ENCODE peak calls at places on chromosomes 2 and 18, in six cellular contexts. E is body of pancreas, X is MM.1S, P is adipocyte, T is NT2/D1, S is PC-3. V is an unnamed sample. For H3K27me3 and H3K4me1, the result is how much of the 10 kb centered on the place peaks cover.

GRCh38 chr2:239724194-239724849 is 300.8 kb downstream of the NDUFA10 start:
- DNase-seq in E (no peak), X (no peak), P (no peak), T (no peak), S (no peak), V (peak)

GRCh38 chr18:47265197-47265596 is 13.7 kb upstream of the SKOR2 start:
- DNase-seq in E (no peak), X (no peak), P (no peak), T (no peak), S (peak), V (no peak)

GRCh38 chr18:54323970-54324369 is 33.7 kb downstream of the STARD6 start:
- DNase-seq in E (no peak), X (no peak), P (peak), T (no peak), S (peak), V (no peak)

GRCh38 chr2:121076885-121077549 is 208.0 kb downstream of the TFCP2L1 start:
- DNase-seq in E (peak), X (peak), P (peak), T (peak), S (peak), V (peak)

GRCh38 chr2:20365249-20365817 is 14.7 kb upstream of the PUM2 start:
- DNase-seq in E (no peak), X (peak), P (peak), T (no peak), S (peak), V (no peak)

GRCh38 chr2:46213906-46214305 is 83.3 kb upstream of the EPAS1 start:
- DNase-seq in E (no peak), X (no peak), P (no peak), T (no peak), S (no peak), V (no peak)

GRCh38 chr2:132733119-132733518 is 63.1 kb upstream of the LYPD1 start:
- DNase-seq in E (no peak), X (no peak), P (no peak), T (no peak), S (no peak), V (no peak)

GRCh38 chr2:96113951-96114350 is 2.4 kb downstream of the ADRA2B start:
- DNase-seq in E (no peak), X (no peak), P (no peak), T (no peak), S (no peak), V (peak)

GRCh38 chr18:24366328-24366727 is 31.3 kb downstream of the OSBPL1A start:
- DNase-seq in E (no peak), X (no peak), P (no peak), T (no peak), S (no peak), V (no peak)

GRCh38 chr2:19733951-19734425 is 167.8 kb downstream of the TTC32 start:
- DNase-seq in E (no peak), X (no peak), P (peak), T (no peak), S (peak), V (no peak)

GRCh38 chr2:135948642-135949355 is 36.6 kb downstream of the DARS1 start:
- DNase-seq in E (no peak), X (no peak), P (peak), T (no peak), S (peak), V (no peak)

GRCh38 chr2:73979021-73979420 is 5.7 kb upstream of the TET3 start:
- DNase-seq in E (no peak), X (no peak), P (no peak), T (no peak), S (no peak), V (no peak)

GRCh38 chr18:63314062-63314790 is 5.3 kb downstream of the BCL2 start:
- DNase-seq in E (no peak), X (no peak), P (no peak), T (no peak), S (no peak), V (no peak)

GRCh38 chr2:46845542-46846453 is 69.8 kb downstream of the MCFD2 start:
- DNase-seq in E (no peak), X (no peak), P (no peak), T (no peak), S (no peak), V (peak)

GRCh38 chr18:77004555-77005380 is 127.8 kb downstream of the MBP start:
- DNase-seq in E (no peak), X (no peak), P (no peak), T (no peak), S (no peak), V (peak)

GRCh38 chr2:206253125-206253787 is 21.2 kb upstream of the ZDBF2 start:
- DNase-seq in E (no peak), X (no peak), P (no peak), T (no peak), S (no peak), V (no peak)
- H3K27me3 ChIP-seq in E (under half), X (under half), P (half or more), T (under half), S (under half), V (half or more)

DNA sequence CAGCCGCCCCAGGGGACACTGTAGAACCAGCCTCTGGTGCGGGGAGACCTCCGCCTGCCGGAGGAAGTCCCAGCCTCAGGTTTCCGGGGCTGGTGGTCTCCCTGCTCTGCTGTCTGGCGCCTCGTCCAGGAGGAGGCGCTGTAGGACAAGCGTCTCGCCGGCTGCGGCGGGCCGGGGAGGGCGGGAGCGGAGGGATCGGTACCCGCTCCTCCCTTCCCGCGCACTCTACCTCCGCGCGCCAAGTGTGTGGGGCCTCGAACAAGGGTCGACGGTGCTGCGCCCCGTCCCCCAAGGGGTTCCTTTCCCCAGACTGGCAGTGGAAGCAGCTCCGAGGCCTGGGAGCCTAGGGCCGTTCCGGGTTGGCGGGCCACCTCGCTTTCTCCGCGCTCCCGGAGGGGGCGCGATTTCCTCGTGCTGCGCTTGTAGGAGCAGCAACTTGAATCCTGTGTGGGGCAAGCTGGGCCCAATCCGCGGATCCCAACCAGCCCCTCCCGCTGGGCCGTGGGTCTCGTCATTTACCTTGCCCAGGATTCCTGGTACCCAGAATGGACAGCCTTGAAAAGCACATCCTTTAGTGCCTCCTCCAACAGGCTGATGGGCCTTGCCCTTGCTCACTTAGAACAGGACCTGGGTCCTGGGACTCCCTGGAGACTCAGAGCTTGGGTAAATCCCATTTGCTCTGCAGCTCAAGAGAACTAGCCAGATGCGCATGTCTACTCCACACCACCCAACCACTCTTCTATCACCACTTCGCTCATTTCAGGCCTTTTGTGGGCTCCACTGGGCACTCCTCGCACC is 10.6 kb upstream of the HOXD4 start:
- DNase-seq in E (peak), X (peak), P (peak), T (peak), S (peak), V (peak)
- H3K4me3 ChIP-seq in E (no peak), X (peak), P (peak), T (peak), S (peak), V (peak)

GRCh38 chr2:230778350-230779140 is 65.9 kb downstream of the CAB39 start:
- DNase-seq in E (no peak), X (no peak), P (no peak), T (no peak), S (peak), V (no peak)

GRCh38 chr2:230783101-230783500 is 70.5 kb downstream of the CAB39 start:
- DNase-seq in E (no peak), X (no peak), P (no peak), T (no peak), S (no peak), V (no peak)

GRCh38 chr2:230779141-230779523 is 66.5 kb downstream of the CAB39 start:
- DNase-seq in E (no peak), X (no peak), P (no peak), T (no peak), S (no peak), V (no peak)

GRCh38 chr2:230777681-230778080 is 65.0 kb downstream of the CAB39 start:
- DNase-seq in E (no peak), X (no peak), P (no peak), T (no peak), S (peak), V (no peak)

GRCh38 chr2:230779607-230780006 is 67.0 kb downstream of the CAB39 start:
- DNase-seq in E (no peak), X (no peak), P (no peak), T (no peak), S (no peak), V (no peak)
- H3K4me1 ChIP-seq in E (under half), X (under half), P (under half), T (under half), S (half or more), V (under half)

GRCh38 chr2:222315443-222316121 is 16.8 kb upstream of the PAX3 start:
- DNase-seq in E (no peak), X (peak), P (no peak), T (no peak), S (no peak), V (no peak)

GRCh38 chr2:222310747-222311320 is 12.0 kb upstream of the PAX3 start:
- DNase-seq in E (no peak), X (no peak), P (no peak), T (no peak), S (no peak), V (no peak)

GRCh38 chr2:222311978-222312738 is 13.4 kb upstream of the PAX3 start:
- DNase-seq in E (no peak), X (no peak), P (no peak), T (no peak), S (no peak), V (peak)

GRCh38 chr2:222311321-222311977 is 12.7 kb upstream of the PAX3 start:
- DNase-seq in E (peak), X (no peak), P (no peak), T (no peak), S (no peak), V (peak)

GRCh38 chr2:222313816-222314215 is 15.0 kb upstream of the PAX3 start:
- DNase-seq in E (no peak), X (no peak), P (no peak), T (no peak), S (no peak), V (no peak)
- H3K27me3 ChIP-seq in E (under half), X (under half), P (half or more), T (half or more), S (half or more), V (half or more)

GRCh38 chr2:105376789-105377231 is 22.0 kb downstream of the FHL2 start:
- DNase-seq in E (no peak), X (no peak), P (peak), T (no peak), S (peak), V (no peak)
- H3K4me3 ChIP-seq in E (no peak), X (no peak), P (no peak), T (no peak), S (no peak), V (no peak)

GRCh38 chr2:11773747-11774536 is 27.5 kb downstream of the LPIN1 start:
- DNase-seq in E (no peak), X (no peak), P (no peak), T (no peak), S (no peak), V (no peak)
- H3K4me1 ChIP-seq in E (under half), X (under half), P (under half), T (under half), S (under half), V (under half)

DNA sequence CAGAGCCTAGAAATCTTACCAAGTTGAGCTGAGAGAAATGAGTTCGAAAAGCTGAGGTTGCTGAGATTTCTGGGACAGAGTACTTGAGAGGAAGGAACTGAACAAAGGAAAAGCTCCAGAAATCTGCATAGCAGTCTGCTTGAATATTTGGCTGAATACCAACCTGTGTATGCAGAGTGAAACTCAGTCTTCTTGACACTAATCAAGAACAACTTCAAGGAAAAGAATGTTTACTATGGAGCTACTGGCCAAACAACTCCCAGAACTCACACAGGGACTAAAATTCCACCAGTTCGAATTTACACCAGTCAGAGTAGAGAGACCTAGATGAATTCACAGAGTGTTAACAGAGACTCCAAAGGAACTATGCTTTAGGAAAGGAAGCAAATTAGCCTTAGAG is 66.5 kb downstream of the USP37 start:
- DNase-seq in E (no peak), X (no peak), P (peak), T (peak), S (no peak), V (no peak)
- H3K27me3 ChIP-seq in E (under half), X (under half), P (under half), T (under half), S (under half), V (under half)